ENCODE peak calls at places on chromosomes 1 and 21, in five cellular contexts. One of them, this sample, is unnamed.

GRCh38 chr1:63593887-63594617 is 841 bp downstream of the PGM1 start:
- DNase-seq in HepG2: peak; percentile 21
- DNase-seq in endothelial cell of umbilical vein: peak; percentile 15
- DNase-seq in K562: no peak
- DNase-seq in H1: peak; percentile 31
- DNase-seq in this sample: peak; percentile 80

GRCh38 chr1:212983482-212983881 is 32.2 kb downstream of the ANGEL2 start:
- DNase-seq in HepG2: no peak
- DNase-seq in endothelial cell of umbilical vein: no peak
- DNase-seq in K562: no peak
- DNase-seq in H1: no peak
- DNase-seq in this sample: no peak

GRCh38 chr1:84834419-84835064 is 58.5 kb downstream of the LPAR3 start:
- DNase-seq in HepG2: no peak
- DNase-seq in endothelial cell of umbilical vein: peak; percentile 62
- DNase-seq in K562: no peak
- DNase-seq in H1: no peak
- DNase-seq in this sample: no peak

GRCh38 chr21:36471254-36471723 is 8.6 kb downstream of the CLDN14 start:
- DNase-seq in HepG2: peak; percentile 40
- DNase-seq in endothelial cell of umbilical vein: no peak
- DNase-seq in K562: no peak
- DNase-seq in H1: no peak
- DNase-seq in this sample: peak; percentile 89

GRCh38 chr1:47243910-47244309 is 11.9 kb upstream of the TAL1 start:
- DNase-seq in HepG2: no peak
- DNase-seq in endothelial cell of umbilical vein: no peak
- DNase-seq in K562: no peak
- DNase-seq in H1: no peak
- DNase-seq in this sample: no peak

GRCh38 chr1:149899460-149900284 is at the start of gene BOLA1:
- DNase-seq in HepG2: peak; percentile 78
- DNase-seq in endothelial cell of umbilical vein: peak; percentile 92
- DNase-seq in K562: no peak
- DNase-seq in H1: peak; percentile 87
- DNase-seq in this sample: peak; percentile 97

GRCh38 chr1:24318988-24319863 is at the start of gene GRHL3:
- DNase-seq in HepG2: no peak
- DNase-seq in endothelial cell of umbilical vein: no peak
- DNase-seq in K562: no peak
- DNase-seq in H1: peak; percentile 56
- DNase-seq in this sample: peak; percentile 23

GRCh38 chr1:21317035-21317689 is 26.9 kb upstream of the ECE1 start:
- DNase-seq in HepG2: no peak
- DNase-seq in endothelial cell of umbilical vein: no peak
- DNase-seq in K562: no peak
- DNase-seq in H1: no peak
- DNase-seq in this sample: no peak

GRCh38 chr1:181947441-181947840 is 114.1 kb downstream of the ZNF648 start:
- DNase-seq in HepG2: no peak
- DNase-seq in endothelial cell of umbilical vein: no peak
- DNase-seq in K562: no peak
- DNase-seq in H1: no peak
- DNase-seq in this sample: no peak

GRCh38 chr1:181951213-181951612 is 110.3 kb downstream of the ZNF648 start:
- DNase-seq in HepG2: no peak
- DNase-seq in endothelial cell of umbilical vein: no peak
- DNase-seq in K562: no peak
- DNase-seq in H1: no peak
- DNase-seq in this sample: no peak

GRCh38 chr1:181949500-181949899 is 112.0 kb downstream of the ZNF648 start:
- DNase-seq in HepG2: no peak
- DNase-seq in endothelial cell of umbilical vein: no peak
- DNase-seq in K562: no peak
- DNase-seq in H1: no peak
- DNase-seq in this sample: no peak

DNA sequence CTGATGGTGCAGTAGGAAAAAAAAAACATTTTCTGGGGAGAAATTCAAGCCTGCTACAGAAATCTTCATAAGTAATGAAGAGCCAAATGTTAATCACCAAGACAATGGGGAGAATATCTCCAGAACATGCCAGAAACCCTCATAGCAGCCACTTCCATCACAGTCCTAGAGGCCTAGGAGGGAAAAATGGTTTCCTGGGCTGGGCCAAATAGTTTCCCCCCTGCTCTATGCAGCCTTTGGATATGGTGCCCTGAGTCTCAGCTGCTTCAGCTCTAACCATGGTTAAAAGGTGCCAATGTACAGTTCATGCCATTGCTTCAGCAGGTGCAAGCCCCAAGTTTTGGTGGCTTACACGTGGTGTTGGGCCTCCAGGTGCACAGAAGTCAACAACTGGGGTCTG is 113.1 kb downstream of the ZNF648 start:
- DNase-seq in HepG2: no peak
- DNase-seq in endothelial cell of umbilical vein: no peak
- DNase-seq in K562: no peak
- DNase-seq in H1: no peak
- DNase-seq in this sample: no peak
- H3K27ac ChIP-seq in HepG2: no peak overlapping the region
- H3K27ac ChIP-seq in endothelial cell of umbilical vein: no peak overlapping the region
- H3K27ac ChIP-seq in K562: no peak overlapping the region
- H3K27ac ChIP-seq in H1: no peak overlapping the region
- H3K27ac ChIP-seq in this sample: no peak overlapping the region

GRCh38 chr1:112264553-112264952 is 131.5 kb upstream of the CTTNBP2NL start:
- DNase-seq in HepG2: no peak
- DNase-seq in endothelial cell of umbilical vein: no peak
- DNase-seq in K562: no peak
- DNase-seq in H1: no peak
- DNase-seq in this sample: no peak

GRCh38 chr1:112262301-112262700 is 133.7 kb upstream of the CTTNBP2NL start:
- DNase-seq in HepG2: no peak
- DNase-seq in endothelial cell of umbilical vein: no peak
- DNase-seq in K562: no peak
- DNase-seq in H1: no peak
- DNase-seq in this sample: no peak

GRCh38 chr1:112263464-112263863 is 132.6 kb upstream of the CTTNBP2NL start:
- DNase-seq in HepG2: no peak
- DNase-seq in endothelial cell of umbilical vein: peak; percentile 55
- DNase-seq in K562: no peak
- DNase-seq in H1: no peak
- DNase-seq in this sample: peak; percentile 17

GRCh38 chr1:112265946-112266345 is 130.1 kb upstream of the CTTNBP2NL start:
- DNase-seq in HepG2: no peak
- DNase-seq in endothelial cell of umbilical vein: no peak
- DNase-seq in K562: no peak
- DNase-seq in H1: no peak
- DNase-seq in this sample: no peak

DNA sequence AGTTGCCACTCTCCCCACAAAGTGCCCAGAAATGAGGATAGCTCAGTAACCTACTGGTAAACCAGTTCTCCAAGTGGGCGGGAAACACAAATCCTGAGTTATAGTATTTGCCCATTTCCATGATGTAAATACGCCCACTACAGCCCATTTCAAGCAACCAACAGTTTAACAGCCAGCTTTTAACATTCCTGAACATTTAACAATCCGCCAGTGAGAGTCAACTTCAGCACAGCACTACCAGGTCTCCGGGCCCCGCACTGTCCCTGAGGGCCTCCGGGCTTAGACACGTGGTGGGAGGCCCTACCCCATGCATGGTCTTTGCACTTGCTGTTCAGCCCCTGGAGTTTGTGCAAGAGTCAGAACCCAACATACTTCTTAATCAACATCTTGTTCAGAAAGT is 132.0 kb upstream of the CTTNBP2NL start:
- DNase-seq in HepG2: no peak
- DNase-seq in endothelial cell of umbilical vein: no peak
- DNase-seq in K562: no peak
- DNase-seq in H1: no peak
- DNase-seq in this sample: no peak
- TF ChIP-seq JUN in HepG2: no peak
- TF ChIP-seq JUN in endothelial cell of umbilical vein: no peak
- TF ChIP-seq JUN in K562: no peak
- TF ChIP-seq JUN in H1: no peak
- TF ChIP-seq JUN in this sample: no peak

GRCh38 chr1:10121688-10122087 is 88.7 kb upstream of the KIF1B start:
- DNase-seq in HepG2: no peak
- DNase-seq in endothelial cell of umbilical vein: no peak
- DNase-seq in K562: no peak
- DNase-seq in H1: no peak
- DNase-seq in this sample: no peak
- H3K27ac ChIP-seq in HepG2: no peak overlapping the region
- H3K27ac ChIP-seq in endothelial cell of umbilical vein: no peak overlapping the region
- H3K27ac ChIP-seq in K562: no peak overlapping the region
- H3K27ac ChIP-seq in H1: no peak overlapping the region
- H3K27ac ChIP-seq in this sample: no peak overlapping the region

DNA sequence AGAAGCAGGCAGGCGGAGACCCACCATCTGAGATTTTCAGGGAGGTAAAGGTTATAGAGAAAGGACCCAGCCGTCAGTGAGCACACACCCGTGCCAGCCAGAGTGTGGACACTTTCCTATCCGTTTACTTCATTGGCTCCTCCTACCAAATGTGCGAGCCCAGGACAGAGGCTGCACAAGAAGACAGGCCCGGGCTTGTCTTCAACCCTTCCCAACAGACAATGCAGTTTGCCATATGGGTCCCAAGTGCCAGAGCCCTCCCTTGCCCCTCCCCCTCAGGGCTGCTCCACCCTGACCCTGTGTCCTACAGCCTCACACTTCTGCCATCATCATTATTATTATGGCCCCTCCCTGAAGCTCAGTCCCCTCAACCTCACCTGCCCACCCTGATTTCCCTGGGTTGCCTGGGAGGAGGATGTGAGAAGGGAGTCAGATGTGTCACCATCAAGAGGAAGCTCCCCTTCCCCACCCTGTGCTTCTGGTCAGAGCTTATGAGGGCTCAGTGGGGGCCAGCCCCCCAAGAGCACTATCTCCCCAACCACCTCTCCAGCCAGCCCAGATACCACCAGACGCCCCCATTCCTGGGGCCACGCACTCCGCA is 9.4 kb downstream of the LAPTM5 start:
- DNase-seq in HepG2: no peak
- DNase-seq in endothelial cell of umbilical vein: no peak
- DNase-seq in K562: no peak
- DNase-seq in H1: no peak
- DNase-seq in this sample: no peak
- TF ChIP-seq JUN in HepG2: no peak
- TF ChIP-seq JUN in endothelial cell of umbilical vein: no peak
- TF ChIP-seq JUN in K562: no peak
- TF ChIP-seq JUN in H1: no peak
- TF ChIP-seq JUN in this sample: no peak